ENCODE peak calls at places on chromosomes 3 and 15, in four cellular contexts. One of them, this sample, is unnamed.
A peak's percentile ranks its signal among the peaks of the same experiment; 100 is the strongest.

GRCh38 chr3:163722421-163722820 is 1355.9 kb downstream of the SI start:
- DNase-seq in Ammon's horn: no peak
- DNase-seq in H7: peak; percentile 4
- DNase-seq in IMR-90: no peak
- DNase-seq in this sample: no peak

GRCh38 chr3:196988241-196989029 is 19.8 kb upstream of the PIGZ start:
- DNase-seq in IMR-90: no peak
- DNase-seq in Ammon's horn: no peak
- DNase-seq in H7: peak; percentile 81
- DNase-seq in this sample: no peak

GRCh38 chr3:71684752-71685151 is 40.5 kb downstream of the EIF4E3 start:
- DNase-seq in H7: no peak
- DNase-seq in IMR-90: peak; percentile 86
- DNase-seq in Ammon's horn: peak; percentile 76
- DNase-seq in this sample: no peak

GRCh38 chr3:57079221-57079831 is 18.9 kb downstream of the SPATA12 start:
- DNase-seq in IMR-90: no peak
- DNase-seq in H7: peak; percentile 97
- DNase-seq in Ammon's horn: no peak
- DNase-seq in this sample: no peak

GRCh38 chr3:51620543-51620942 is 50.5 kb upstream of the TEX264 start:
- DNase-seq in H7: no peak
- DNase-seq in Ammon's horn: no peak
- DNase-seq in IMR-90: peak; percentile 83
- DNase-seq in this sample: peak; percentile 9

GRCh38 chr15:88704791-88705768 is 66.3 kb downstream of the ISG20 start:
- DNase-seq in IMR-90: no peak
- DNase-seq in Ammon's horn: peak; percentile 65
- DNase-seq in H7: peak; percentile 90
- DNase-seq in this sample: peak; percentile 46

GRCh38 chr3:137845161-137845560 is 81.0 kb downstream of the SOX14 start:
- DNase-seq in IMR-90: no peak
- DNase-seq in H7: peak; percentile 27
- DNase-seq in Ammon's horn: no peak
- DNase-seq in this sample: no peak

GRCh38 chr3:174884776-174885568 is 25.8 kb downstream of the NAALADL2 start:
- DNase-seq in Ammon's horn: no peak
- DNase-seq in H7: no peak
- DNase-seq in IMR-90: no peak
- DNase-seq in this sample: no peak

GRCh38 chr3:13236774-13237173 is 163.5 kb upstream of the IQSEC1 start:
- DNase-seq in H7: peak; percentile 61
- DNase-seq in Ammon's horn: no peak
- DNase-seq in IMR-90: no peak
- DNase-seq in this sample: no peak

GRCh38 chr3:169764164-169764452 is 752 bp downstream of the TERC start:
- DNase-seq in IMR-90: peak; percentile 29
- DNase-seq in H7: no peak
- DNase-seq in Ammon's horn: no peak
- DNase-seq in this sample: no peak

GRCh38 chr3:146468234-146468931 is 978 bp downstream of the PLSCR2 start:
- DNase-seq in Ammon's horn: no peak
- DNase-seq in IMR-90: peak; percentile 10
- DNase-seq in H7: no peak
- DNase-seq in this sample: no peak

GRCh38 chr15:29740692-29741311 is 81.5 kb downstream of the TJP1 start:
- DNase-seq in Ammon's horn: no peak
- DNase-seq in IMR-90: no peak
- DNase-seq in H7: no peak
- DNase-seq in this sample: no peak

GRCh38 chr3:37999836-38000235 is 9.2 kb downstream of the VILL start:
- DNase-seq in H7: no peak
- DNase-seq in IMR-90: no peak
- DNase-seq in Ammon's horn: no peak
- DNase-seq in this sample: no peak

GRCh38 chr3:106247902-106248684 is 379.3 kb upstream of the CBLB start:
- DNase-seq in IMR-90: peak; percentile 17
- DNase-seq in H7: no peak
- DNase-seq in Ammon's horn: no peak
- DNase-seq in this sample: no peak

GRCh38 chr3:188061133-188061532 is 92.8 kb upstream of the LPP start:
- DNase-seq in H7: no peak
- DNase-seq in IMR-90: peak; percentile 64
- DNase-seq in Ammon's horn: no peak
- DNase-seq in this sample: no peak

GRCh38 chr15:74787251-74788041 is 5.6 kb downstream of the CSK start:
- DNase-seq in H7: peak; percentile 92
- DNase-seq in IMR-90: peak; percentile 71
- DNase-seq in Ammon's horn: peak; percentile 86
- DNase-seq in this sample: no peak

GRCh38 chr3:5136619-5137429 is 14.7 kb downstream of the ARL8B start:
- DNase-seq in H7: peak; percentile 38
- DNase-seq in Ammon's horn: peak; percentile 36
- DNase-seq in IMR-90: peak; percentile 28
- DNase-seq in this sample: no peak

GRCh38 chr15:101242160-101242998 is 9.5 kb downstream of the CHSY1 start:
- DNase-seq in Ammon's horn: no peak
- DNase-seq in IMR-90: peak; percentile 59
- DNase-seq in H7: no peak
- DNase-seq in this sample: peak; percentile 11